ENCODE peak calls at places on chromosomes 1 and 21, in five cellular contexts. E is A549, N is IMR-90, T is pancreas, Y is SK-N-SH. D is an unnamed sample.

GRCh38 chr1:172909606-172910326 is 141.0 kb downstream of the TNFSF18 start:
- DNase-seq in T (no peak), E (peak), N (peak), Y (no peak), D (peak)

GRCh38 chr1:206492589-206492988 is 14.7 kb upstream of the RASSF5 start:
- DNase-seq in N (no peak), Y (no peak), E (no peak), T (no peak), D (no peak)

GRCh38 chr21:37903396-37903795 is 12.9 kb downstream of the KCNJ6 start:
- DNase-seq in T (no peak), N (no peak), E (no peak), Y (no peak), D (no peak)

GRCh38 chr1:221264848-221265247 is 385.6 kb downstream of the HLX start:
- DNase-seq in N (no peak), T (no peak), E (no peak), Y (no peak), D (peak)

GRCh38 chr21:38310619-38311018 is 53.8 kb downstream of the KCNJ15 start:
- DNase-seq in Y (no peak), T (no peak), N (peak), E (no peak), D (peak)

GRCh38 chr1:155961937-155962336 is 16.4 kb downstream of the ARHGEF2 start:
- DNase-seq in N (peak), T (no peak), E (peak), Y (no peak), D (peak)

GRCh38 chr1:10107985-10108663 is 75.4 kb downstream of the UBE4B start:
- DNase-seq in E (no peak), T (no peak), N (peak), Y (no peak), D (peak)

GRCh38 chr1:42324398-42325013 is 10.5 kb downstream of the FOXJ3 start:
- DNase-seq in T (no peak), N (no peak), E (no peak), Y (no peak), D (no peak)

GRCh38 chr1:59730759-59731478 is 83.8 kb upstream of the HOOK1 start:
- DNase-seq in E (peak), Y (no peak), T (peak), N (peak), D (peak)

GRCh38 chr1:26856604-26857469 is 6.1 kb upstream of the SFN start:
- DNase-seq in N (no peak), Y (no peak), E (no peak), T (no peak), D (no peak)

GRCh38 chr21:42049578-42050430 is 21.3 kb upstream of the UMODL1 start:
- DNase-seq in T (no peak), N (no peak), E (no peak), Y (no peak), D (no peak)

GRCh38 chr1:51726544-51727225 is 109.8 kb downstream of the OSBPL9 start:
- DNase-seq in E (no peak), Y (no peak), T (no peak), N (no peak), D (no peak)

GRCh38 chr1:27937524-27937836 is 2.7 kb downstream of the SMPDL3B start:
- DNase-seq in T (no peak), E (no peak), N (no peak), Y (no peak), D (no peak)

GRCh38 chr1:86965012-86965826 is 50.8 kb downstream of the HS2ST1 start:
- DNase-seq in T (no peak), N (peak), E (peak), Y (peak), D (peak)

GRCh38 chr1:153919879-153920852 is 2.6 kb downstream of the GATAD2B start:
- DNase-seq in T (no peak), N (peak), E (no peak), Y (peak), D (peak)

GRCh38 chr1:1318131-1318652 is 6.3 kb downstream of the INTS11 start:
- DNase-seq in T (peak), N (peak), Y (no peak), E (no peak), D (peak)

GRCh38 chr21:32516729-32517649 is 68.3 kb downstream of the TCP10L start:
- DNase-seq in E (no peak), T (no peak), N (peak), Y (no peak), D (peak)

GRCh38 chr1:84367219-84367618 is 31.1 kb upstream of the DNASE2B start:
- DNase-seq in N (no peak), Y (no peak), T (no peak), E (no peak), D (no peak)

GRCh38 chr1:228900099-228900965 is 165.1 kb downstream of the RHOU start:
- DNase-seq in E (no peak), N (peak), Y (peak), T (no peak), D (peak)

GRCh38 chr1:221149111-221149510 is 269.9 kb downstream of the HLX start:
- DNase-seq in E (no peak), N (peak), T (no peak), Y (no peak), D (peak)

GRCh38 chr1:51518730-51519047 is 377 bp downstream of the EPS15 start:
- DNase-seq in T (peak), Y (peak), E (peak), N (peak), D (no peak)

GRCh38 chr1:221328371-221328770 is 413.5 kb downstream of the DUSP10 start:
- DNase-seq in Y (no peak), T (no peak), E (no peak), N (no peak), D (no peak)

GRCh38 chr1:37472281-37472680 is 2.1 kb upstream of the ZC3H12A start:
- DNase-seq in N (no peak), Y (no peak), E (no peak), T (no peak), D (no peak)

GRCh38 chr1:229803601-229804217 is 177.7 kb downstream of the URB2 start:
- DNase-seq in E (no peak), Y (no peak), T (peak), N (no peak), D (no peak)

GRCh38 chr1:56676571-56677035 is 31.5 kb downstream of the PRKAA2 start:
- DNase-seq in E (peak), Y (no peak), N (peak), T (no peak), D (peak)

GRCh38 chr1:111366256-111366655 is 61.3 kb downstream of the OVGP1 start:
- DNase-seq in E (no peak), Y (no peak), T (no peak), N (peak), D (peak)

GRCh38 chr21:37435120-37435519 is 68.5 kb downstream of the DYRK1A start:
- DNase-seq in Y (peak), E (no peak), N (peak), T (no peak), D (peak)

GRCh38 chr21:25967566-25968438 is 202.8 kb downstream of the APP start:
- DNase-seq in N (no peak), Y (no peak), E (no peak), T (no peak), D (peak)

GRCh38 chr1:245420926-245421325 is 266.1 kb downstream of the KIF26B start:
- DNase-seq in T (no peak), E (no peak), N (no peak), Y (no peak), D (no peak)
- TF ChIP-seq CTCF in T (no peak), E (no peak), N (no peak), Y (no peak), D (no peak)

GRCh38 chr1:40386311-40386778 is 12.8 kb downstream of the SMAP2 start:
- DNase-seq in Y (no peak), T (no peak), E (no peak), N (no peak), D (no peak)

GRCh38 chr1:40383488-40384412 is 10.2 kb downstream of the SMAP2 start:
- DNase-seq in Y (no peak), E (no peak), T (peak), N (peak), D (peak)

GRCh38 chr1:40385437-40386310 is 12.1 kb downstream of the SMAP2 start:
- DNase-seq in E (no peak), Y (no peak), T (no peak), N (no peak), D (no peak)

GRCh38 chr1:40384413-40384762 is 10.9 kb downstream of the SMAP2 start:
- DNase-seq in E (no peak), N (no peak), T (peak), Y (no peak), D (peak)

DNA sequence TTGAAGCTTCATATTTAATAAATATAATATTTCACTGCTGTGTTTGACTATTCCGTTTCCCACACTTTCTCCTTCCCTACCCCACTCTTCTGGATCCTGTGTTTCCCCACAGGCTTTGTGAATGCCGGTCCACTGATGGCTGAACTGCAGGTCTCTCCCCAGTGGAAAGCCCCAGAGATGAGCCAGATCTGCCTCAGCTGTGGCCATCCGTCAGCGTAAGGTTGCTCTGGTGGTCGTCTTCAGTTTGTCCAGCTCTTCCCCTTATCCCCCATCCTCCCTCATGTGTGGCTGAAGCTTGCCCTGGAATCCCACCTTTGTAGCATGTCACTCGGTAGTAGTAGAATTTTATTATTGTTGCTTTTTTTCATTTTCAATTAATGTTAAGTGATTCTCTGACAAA is 11.4 kb downstream of the SMAP2 start:
- DNase-seq in T (no peak), E (no peak), Y (no peak), N (no peak), D (no peak)
- H3K4me3 ChIP-seq in T (no peak), E (no peak), Y (no peak), N (no peak), D (no peak)

GRCh38 chr1:216562383-216562782 is 139.1 kb upstream of the USH2A start:
- DNase-seq in E (no peak), Y (no peak), T (no peak), N (peak), D (no peak)
- TF ChIP-seq CTCF in E (no peak), Y (peak), T (no peak), N (peak), D (no peak)

DNA sequence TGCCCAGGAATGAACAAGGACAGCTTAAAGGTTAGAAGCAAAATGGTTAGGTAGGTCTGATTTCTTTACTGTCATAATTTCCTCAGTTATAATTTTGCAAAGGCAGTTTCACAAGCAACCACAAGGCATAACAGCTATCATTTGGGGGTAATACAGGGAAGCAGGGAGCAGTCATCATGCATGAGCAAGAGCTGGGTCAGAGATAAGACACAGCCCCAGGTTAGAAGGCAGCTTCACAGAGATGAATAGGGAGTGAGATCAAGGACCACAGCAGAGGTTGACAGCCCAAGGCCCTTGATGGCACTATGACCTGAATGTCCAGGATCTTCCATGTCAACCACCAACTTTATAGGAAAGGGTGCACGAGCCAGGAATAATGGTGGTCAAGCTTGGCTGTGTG is 9.0 kb upstream of the CSRP1 start:
- DNase-seq in T (no peak), N (no peak), E (no peak), Y (no peak), D (no peak)
- H3K4me3 ChIP-seq in T (no peak), N (no peak), E (no peak), Y (no peak), D (no peak)

GRCh38 chr1:186244825-186245224 is 130.2 kb downstream of the TPR start:
- DNase-seq in E (no peak), N (no peak), Y (no peak), T (no peak), D (peak)
- TF ChIP-seq CTCF in E (no peak), N (peak), Y (peak), T (no peak), D (peak)